ENCODE peak calls at places on chromosomes 7 and 10, in nine cellular contexts. W is brain microvascular endothelial cell; Y is colonic mucosa; O is CD8-positive, alpha-beta memory T cell; U is transverse colon; G is coronary artery; X is stomach; H is A549; C is effector memory CD4-positive, alpha-beta T cell. R is an unnamed sample.

GRCh38 chr7:39306028-39306570 is 260.1 kb upstream of the YAE1 start:
- DNase-seq in H (no peak), U (no peak), G (no peak), O (no peak), Y (no peak), X (no peak), W (no peak), C (no peak), R (no peak)

GRCh38 chr10:129039406-129040345 is 427.4 kb upstream of the MGMT start:
- DNase-seq in Y (no peak), W (no peak), G (no peak), H (no peak), C (no peak), O (no peak), U (no peak), X (no peak), R (no peak)

GRCh38 chr7:3103614-3104399 is 60.1 kb upstream of the CARD11 start:
- DNase-seq in W (no peak), H (no peak), X (no peak), G (no peak), U (no peak), Y (no peak), C (no peak), O (no peak), R (no peak)

GRCh38 chr10:113132651-113133088 is 182.6 kb downstream of the TCF7L2 start:
- DNase-seq in C (no peak), X (no peak), U (no peak), W (no peak), H (no peak), O (no peak), G (no peak), Y (no peak), R (no peak)

GRCh38 chr7:98352621-98353020 is 48.3 kb downstream of the BAIAP2L1 start:
- DNase-seq in O (no peak), W (peak), G (no peak), X (no peak), Y (peak), H (peak), U (no peak), C (no peak), R (peak)

GRCh38 chr10:92657024-92657423 is 32.7 kb upstream of the HHEX start:
- DNase-seq in C (no peak), U (no peak), Y (no peak), W (no peak), G (no peak), H (no peak), O (no peak), X (no peak), R (no peak)

GRCh38 chr7:32594965-32595364 is 99.7 kb downstream of the AVL9 start:
- DNase-seq in H (no peak), G (no peak), U (no peak), C (no peak), O (no peak), X (no peak), W (peak), Y (no peak), R (no peak)

GRCh38 chr7:20276705-20277472 is 53.8 kb upstream of the ITGB8 start:
- DNase-seq in G (no peak), X (no peak), C (no peak), H (no peak), O (no peak), Y (no peak), U (no peak), W (no peak), R (no peak)

GRCh38 chr7:16512097-16512496 is 14.5 kb upstream of the LRRC72 start:
- DNase-seq in H (no peak), G (no peak), W (no peak), Y (no peak), O (no peak), U (no peak), C (no peak), X (no peak), R (no peak)

GRCh38 chr10:124296121-124296812 is 122.5 kb downstream of the OAT start:
- DNase-seq in W (no peak), H (no peak), U (no peak), Y (no peak), O (no peak), G (peak), C (no peak), X (no peak), R (no peak)

GRCh38 chr10:32332299-32332750 is 14.6 kb downstream of the EPC1 start:
- DNase-seq in H (no peak), X (no peak), G (no peak), C (peak), Y (no peak), O (peak), U (peak), W (no peak), R (no peak)

GRCh38 chr10:103968441-103969391 is 1.8 kb downstream of the SLK start:
- DNase-seq in C (no peak), G (no peak), O (no peak), W (no peak), X (no peak), U (no peak), H (no peak), Y (no peak), R (no peak)

GRCh38 chr7:132498319-132498718 is 78.0 kb downstream of the PLXNA4 start:
- DNase-seq in G (no peak), O (no peak), W (no peak), X (no peak), H (no peak), U (no peak), C (no peak), Y (no peak), R (no peak)

GRCh38 chr7:149719912-149720335 is 53.5 kb downstream of the ZNF467 start:
- DNase-seq in H (no peak), U (no peak), G (no peak), Y (no peak), C (no peak), O (no peak), W (no peak), X (no peak), R (no peak)

GRCh38 chr10:18238875-18239485 is 98.8 kb downstream of the CACNB2 start:
- DNase-seq in X (no peak), Y (no peak), O (no peak), G (no peak), C (no peak), H (peak), W (peak), U (no peak), R (no peak)

GRCh38 chr7:40870108-40870507 is 735.3 kb downstream of the SUGCT start:
- DNase-seq in U (no peak), W (no peak), H (no peak), O (no peak), X (no peak), G (no peak), C (no peak), Y (no peak), R (no peak)

GRCh38 chr10:27542324-27542723 is 38.2 kb downstream of the RAB18 start:
- DNase-seq in X (no peak), O (no peak), U (no peak), C (no peak), Y (no peak), H (no peak), W (no peak), G (no peak), R (no peak)

GRCh38 chr10:102795453-102796406 is 41.5 kb downstream of the CYP17A1 start:
- DNase-seq in Y (no peak), G (no peak), X (no peak), C (no peak), W (no peak), O (no peak), U (no peak), H (no peak), R (no peak)

GRCh38 chr10:98534046-98534445 is 87.3 kb upstream of the HPS1 start:
- DNase-seq in H (no peak), W (no peak), O (no peak), U (no peak), G (no peak), C (no peak), Y (no peak), X (no peak), R (no peak)

GRCh38 chr10:84185526-84186175 is 8.7 kb upstream of the CDHR1 start:
- DNase-seq in H (no peak), U (no peak), W (no peak), Y (no peak), G (no peak), C (no peak), X (no peak), O (no peak), R (no peak)

GRCh38 chr7:149704507-149704906 is 68.9 kb downstream of the ZNF467 start:
- DNase-seq in Y (no peak), W (peak), C (no peak), O (no peak), U (no peak), X (no peak), G (no peak), H (no peak), R (no peak)

GRCh38 chr7:106167439-106168136 is 55.5 kb upstream of the SYPL1 start:
- DNase-seq in U (no peak), X (no peak), C (no peak), W (no peak), G (no peak), Y (no peak), O (no peak), H (no peak), R (no peak)

GRCh38 chr10:72334832-72335393 is 19.8 kb downstream of the DNAJB12 start:
- DNase-seq in W (peak), Y (peak), U (peak), X (peak), C (peak), O (peak), G (peak), H (no peak), R (peak)

GRCh38 chr10:78448470-78448869 is 414.8 kb downstream of the RPS24 start:
- DNase-seq in O (no peak), H (no peak), Y (no peak), G (peak), X (no peak), U (no peak), W (no peak), C (no peak), R (no peak)

DNA sequence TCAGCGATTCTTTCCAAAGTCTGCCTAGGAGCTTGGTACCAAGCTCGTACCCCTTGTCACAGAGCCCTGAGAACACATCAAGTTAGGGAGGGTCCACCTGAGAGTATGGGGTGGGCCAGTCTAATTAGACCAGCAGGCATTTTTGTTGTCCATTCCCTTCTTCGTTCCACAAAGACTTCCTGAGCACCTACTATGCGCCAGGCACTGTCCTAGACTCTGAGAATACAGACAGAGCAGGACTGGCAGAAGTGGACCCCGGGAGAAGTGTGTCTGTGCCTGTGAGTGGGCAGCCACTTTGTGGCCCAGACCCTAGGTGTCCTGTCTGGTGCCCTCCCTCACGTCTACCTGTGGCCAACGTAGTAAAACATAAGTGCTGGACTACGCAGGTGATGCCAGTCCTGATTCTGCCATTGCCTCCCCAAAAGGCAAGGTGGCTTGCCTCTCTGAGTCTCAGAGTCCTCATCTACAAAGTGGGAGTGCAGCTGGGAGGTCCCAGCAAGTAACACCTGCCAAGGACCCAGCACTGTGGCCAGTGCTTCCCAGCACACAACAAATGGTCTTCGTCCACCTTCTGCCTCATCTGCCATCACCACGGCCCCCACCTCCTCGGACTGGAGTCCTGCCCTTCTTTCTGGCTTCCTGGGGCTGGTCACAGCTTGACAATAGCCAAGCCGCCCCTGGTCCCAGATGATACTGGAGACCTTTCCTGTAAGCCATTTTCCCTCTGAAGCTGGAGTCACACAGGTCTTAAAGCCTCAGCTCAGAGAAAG is 54.3 kb upstream of the DUSP5 start:
- DNase-seq in Y (no peak), W (no peak), O (no peak), U (peak), C (no peak), G (peak), X (no peak), H (no peak), R (no peak)
- H3K27ac ChIP-seq in Y (no peak), W (no peak), O (no peak), U (no peak), C (no peak), G (no peak), X (no peak), H (no peak), R (no peak)

DNA sequence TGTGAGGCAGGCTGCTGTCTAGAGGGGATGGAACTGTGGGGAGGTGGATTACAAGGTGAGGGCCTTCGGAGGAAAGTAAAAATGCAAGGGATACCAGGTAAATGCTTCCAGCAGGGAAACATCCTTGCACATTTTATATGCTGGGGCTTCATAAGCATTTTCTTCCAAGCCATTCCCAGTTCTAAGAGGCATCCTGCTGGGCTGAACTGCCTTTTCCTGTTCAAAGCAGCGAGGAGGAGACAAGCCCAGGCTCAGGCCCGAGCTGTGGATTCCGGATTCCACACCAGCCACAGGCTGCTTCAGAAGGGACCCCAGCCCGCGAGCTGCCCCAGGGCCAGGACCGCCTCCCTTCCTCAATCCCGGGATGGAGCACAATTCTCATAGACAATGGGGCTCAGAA is 249.7 kb downstream of the TNS3 start:
- DNase-seq in Y (no peak), U (no peak), O (no peak), X (no peak), H (no peak), C (no peak), G (peak), W (no peak), R (no peak)
- H3K4me3 ChIP-seq in Y (no peak), U (no peak), O (no peak), X (no peak), H (no peak), C (no peak), G (no peak), W (no peak), R (no peak)

GRCh38 chr7:145216876-145217275 is 381.0 kb upstream of the TPK1 start:
- DNase-seq in U (no peak), X (no peak), G (no peak), C (no peak), Y (no peak), H (no peak), O (no peak), W (no peak), R (no peak)
- H3K27ac ChIP-seq in U (no peak), X (no peak), G (no peak), C (no peak), Y (no peak), H (no peak), O (no peak), W (no peak), R (no peak)

GRCh38 chr7:5634107-5634950 is 147.1 kb downstream of the RNF216 start:
- DNase-seq in C (no peak), Y (peak), W (peak), G (no peak), U (peak), O (no peak), X (no peak), H (no peak), R (no peak)
- H3K4me3 ChIP-seq in C (no peak), Y (no peak), W (no peak), G (peak), U (no peak), O (no peak), X (peak), H (no peak), R (no peak)

DNA sequence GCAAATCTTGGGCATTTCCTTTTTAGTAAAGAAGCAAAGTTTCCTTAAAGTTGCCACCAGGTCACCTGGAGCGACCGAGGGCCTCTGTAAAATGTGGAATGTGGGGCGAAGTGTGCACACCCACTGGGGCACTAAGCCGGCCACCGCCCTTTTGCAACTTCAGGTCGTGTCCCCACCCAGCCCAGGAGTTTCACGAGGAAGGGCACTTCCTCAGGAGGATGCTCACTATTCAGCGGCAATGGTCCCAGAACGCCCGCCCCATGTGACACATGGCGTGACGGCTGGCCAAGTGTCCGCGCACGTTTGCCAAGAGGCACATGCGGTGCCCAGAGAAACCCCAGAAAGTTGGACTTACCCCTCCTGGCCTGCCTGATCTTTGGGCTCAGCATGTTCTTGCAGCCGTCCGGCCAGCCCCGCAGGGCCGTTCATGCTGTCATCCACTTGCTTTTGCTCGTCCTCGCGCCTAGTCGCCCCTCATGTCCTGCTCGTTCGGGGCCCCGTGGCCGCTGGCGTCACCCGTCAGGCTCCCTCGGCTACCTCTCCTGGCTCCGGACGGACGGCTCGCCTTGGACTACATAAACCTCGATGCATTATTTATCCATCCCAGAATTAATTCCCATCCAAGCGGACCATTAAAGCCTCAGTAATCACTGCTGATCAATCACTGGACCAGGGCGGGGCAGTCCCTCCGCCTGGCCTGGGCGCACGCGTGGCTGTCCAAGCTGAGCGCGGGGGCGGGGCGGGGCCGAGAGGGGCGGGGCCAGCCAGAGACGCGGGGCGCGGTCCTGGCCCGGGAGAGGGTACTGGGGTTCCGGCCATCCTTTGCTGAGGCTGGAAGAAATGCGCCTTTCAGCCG is at the start of gene ARHGAP22:
- DNase-seq in X (no peak), U (peak), G (peak), C (no peak), O (peak), W (peak), H (peak), Y (peak), R (no peak)
- H3K27ac ChIP-seq in X (peak), U (peak), G (peak), C (no peak), O (no peak), W (peak), H (peak), Y (no peak), R (no peak)

GRCh38 chr10:329361-330099 is 194.3 kb downstream of the ZMYND11 start:
- DNase-seq in H (peak), Y (peak), U (peak), O (no peak), C (no peak), W (peak), X (peak), G (peak), R (peak)
- H3K4me3 ChIP-seq in H (peak), Y (no peak), U (no peak), O (no peak), C (peak), W (peak), X (peak), G (peak), R (peak)

GRCh38 chr7:158227258-158227657 is 360.4 kb downstream of the PTPRN2 start:
- DNase-seq in X (no peak), C (no peak), U (no peak), G (no peak), W (no peak), O (no peak), H (no peak), Y (no peak), R (no peak)
- H3K27ac ChIP-seq in X (no peak), C (no peak), U (no peak), G (no peak), W (no peak), O (no peak), H (no peak), Y (no peak), R (no peak)

GRCh38 chr10:49187044-49187484 is 1.1 kb downstream of the TMEM273 start:
- DNase-seq in X (peak), G (peak), O (no peak), H (no peak), Y (peak), W (no peak), U (no peak), C (no peak), R (no peak)
- H3K4me3 ChIP-seq in X (peak), G (peak), O (peak), H (no peak), Y (peak), W (no peak), U (no peak), C (peak), R (no peak)

DNA sequence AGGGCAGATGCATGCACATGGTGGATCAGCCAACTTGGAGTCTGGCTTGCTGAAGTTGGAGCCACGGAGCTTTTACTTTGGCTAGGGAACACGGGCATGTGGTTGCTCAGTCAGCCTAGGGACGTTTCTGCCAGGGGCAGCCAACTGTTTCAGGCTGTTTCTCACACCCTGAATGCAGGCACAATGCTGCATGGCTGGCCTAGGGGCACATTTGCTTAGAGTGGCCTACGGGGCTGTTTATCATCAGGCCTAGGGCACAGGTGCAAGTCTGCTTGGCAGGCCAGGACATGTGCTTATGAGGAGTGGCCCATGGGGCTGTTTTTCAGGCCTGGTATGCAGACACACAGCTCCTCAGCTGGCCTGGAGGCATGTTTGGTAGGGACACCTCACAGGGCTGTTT is 107.4 kb downstream of the GSAP start:
- DNase-seq in Y (no peak), G (no peak), X (no peak), C (no peak), U (no peak), H (no peak), W (no peak), O (no peak), R (no peak)
- H3K27ac ChIP-seq in Y (no peak), G (no peak), X (no peak), C (no peak), U (no peak), H (no peak), W (no peak), O (no peak), R (no peak)

DNA sequence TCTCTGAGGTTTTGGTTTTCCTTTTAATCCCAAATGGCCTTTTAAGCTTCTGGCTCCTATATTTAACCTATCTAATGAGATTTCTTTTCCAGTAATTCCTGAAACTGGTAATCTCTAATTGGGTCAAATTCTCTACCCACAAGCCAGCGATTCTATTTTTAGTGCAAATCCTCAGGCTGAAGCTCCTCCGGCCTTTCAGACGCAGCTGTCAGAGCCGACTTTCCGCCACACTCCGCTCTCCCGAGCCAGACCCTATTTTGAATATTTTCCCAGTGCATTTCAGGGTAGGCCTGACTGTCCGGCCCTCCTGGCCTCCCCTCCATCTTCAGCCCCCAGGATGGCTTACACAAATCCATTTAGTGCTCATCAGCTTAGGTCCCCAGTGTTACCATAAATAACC is 9.7 kb upstream of the ADCY1 start:
- DNase-seq in C (no peak), H (no peak), G (no peak), Y (no peak), W (no peak), X (no peak), U (no peak), O (no peak), R (no peak)
- H3K4me3 ChIP-seq in C (no peak), H (no peak), G (peak), Y (no peak), W (no peak), X (no peak), U (no peak), O (no peak), R (no peak)